ENCODE peak calls at places on chromosomes 5 and 9, in ten cellular contexts. V is body of pancreas; O is colonic mucosa; N is PC-9; A is astrocyte; M is CD8-positive, alpha-beta T cell; G is heart left ventricle; Y is left ventricle myocardium inferior; C is lower lobe of right lung; R is fibroblast of lung. K is an unnamed sample.

GRCh38 chr5:61167382-61167781 is 5.1 kb upstream of the SMIM15 start:
- DNase-seq in R (peak), G (no peak), O (no peak), M (no peak), A (peak), N (peak), C (no peak), V (peak), Y (no peak), K (peak)

GRCh38 chr9:120542701-120543490 is 37.1 kb downstream of the CDK5RAP2 start:
- DNase-seq in A (no peak), G (no peak), O (no peak), M (no peak), R (peak), C (no peak), Y (no peak), N (no peak), V (no peak), K (no peak)

GRCh38 chr5:36374275-36374862 is 72.7 kb upstream of the RANBP3L start:
- DNase-seq in Y (no peak), O (no peak), R (peak), G (no peak), N (no peak), A (peak), V (no peak), M (no peak), C (no peak), K (peak)

GRCh38 chr5:146832985-146833732 is 45.4 kb downstream of the PPP2R2B start:
- DNase-seq in O (no peak), G (no peak), M (no peak), Y (no peak), R (peak), A (peak), C (no peak), N (no peak), V (no peak), K (no peak)

GRCh38 chr9:82972446-82972845 is 90.5 kb downstream of the RASEF start:
- DNase-seq in M (no peak), C (no peak), N (no peak), O (peak), Y (no peak), A (no peak), G (no peak), V (no peak), R (no peak), K (no peak)

GRCh38 chr5:17185776-17186175 is 31.7 kb upstream of the BASP1 start:
- DNase-seq in C (no peak), N (no peak), R (peak), M (no peak), G (no peak), V (no peak), A (peak), O (no peak), Y (peak), K (peak)

GRCh38 chr9:121233906-121234901 is 32.5 kb upstream of the RAB14 start:
- DNase-seq in A (peak), G (no peak), R (peak), N (peak), C (no peak), V (no peak), O (no peak), M (no peak), Y (no peak), K (peak)

GRCh38 chr5:168978015-168978414 is 322.9 kb downstream of the SLIT3 start:
- DNase-seq in G (no peak), R (peak), N (no peak), Y (no peak), C (no peak), A (peak), M (no peak), O (no peak), V (no peak), K (no peak)

GRCh38 chr5:31113101-31113500 is 80.4 kb upstream of the CDH6 start:
- DNase-seq in R (peak), A (peak), V (no peak), M (no peak), Y (no peak), C (no peak), N (no peak), G (no peak), O (no peak), K (peak)

GRCh38 chr5:141914154-141914743 is 9.4 kb upstream of the DELE1 start:
- DNase-seq in V (peak), C (peak), N (no peak), A (no peak), Y (peak), R (peak), G (peak), M (no peak), O (peak), K (no peak)

GRCh38 chr9:121855476-121855875 is 204.0 kb downstream of the DAB2IP start:
- DNase-seq in C (no peak), A (no peak), Y (no peak), N (no peak), R (no peak), M (no peak), O (no peak), V (no peak), G (no peak), K (no peak)

GRCh38 chr9:89466451-89467277 is 31.2 kb downstream of the SEMA4D start:
- DNase-seq in G (no peak), O (no peak), M (no peak), R (no peak), V (no peak), A (no peak), N (no peak), C (no peak), Y (no peak), K (no peak)

GRCh38 chr5:166907314-166907713 is 1384.1 kb upstream of the WWC1 start:
- DNase-seq in O (no peak), A (peak), R (peak), G (no peak), M (no peak), Y (no peak), N (no peak), C (no peak), V (no peak), K (no peak)

GRCh38 chr9:19155106-19155999 is 28.1 kb upstream of the PLIN2 start:
- DNase-seq in A (no peak), N (no peak), R (no peak), O (no peak), G (no peak), Y (no peak), C (no peak), M (no peak), V (no peak), K (no peak)

GRCh38 chr5:38888023-38888422 is 42.2 kb downstream of the OSMR start:
- DNase-seq in M (no peak), C (no peak), N (no peak), O (no peak), A (no peak), R (no peak), G (no peak), Y (no peak), V (no peak), K (no peak)

GRCh38 chr9:126325779-126326178 is 850 bp upstream of the MVB12B start:
- DNase-seq in O (no peak), G (no peak), V (no peak), R (no peak), A (no peak), M (no peak), Y (no peak), N (no peak), C (no peak), K (no peak)

GRCh38 chr5:149485655-149486615 is 65.3 kb downstream of the CSNK1A1 start:
- DNase-seq in M (no peak), N (peak), A (peak), R (peak), Y (peak), V (peak), C (peak), G (peak), O (peak), K (peak)

GRCh38 chr5:9069650-9070049 is 476.2 kb downstream of the SEMA5A start:
- DNase-seq in A (peak), Y (no peak), M (no peak), V (no peak), R (peak), N (no peak), C (no peak), O (no peak), G (no peak), K (no peak)

GRCh38 chr9:112170235-112170634 is 4.9 kb downstream of the SUSD1 start:
- DNase-seq in C (peak), M (no peak), O (peak), V (peak), N (peak), A (no peak), G (no peak), R (no peak), Y (no peak), K (no peak)

GRCh38 chr5:128315671-128316070 is 222.4 kb downstream of the FBN2 start:
- DNase-seq in O (no peak), A (no peak), G (no peak), M (no peak), N (no peak), V (no peak), Y (no peak), C (no peak), R (no peak), K (no peak)

GRCh38 chr9:86585422-86586143 is 231.4 kb upstream of the TUT7 start:
- DNase-seq in M (no peak), A (no peak), Y (no peak), O (no peak), C (no peak), V (no peak), R (no peak), G (no peak), N (no peak), K (no peak)

GRCh38 chr5:73292816-73293459 is 119.9 kb downstream of the TMEM174 start:
- DNase-seq in A (no peak), G (no peak), R (no peak), V (no peak), O (no peak), N (no peak), M (no peak), Y (no peak), C (no peak), K (no peak)

GRCh38 chr9:121756477-121757285 is 105.2 kb downstream of the DAB2IP start:
- DNase-seq in R (no peak), C (no peak), Y (no peak), A (no peak), O (no peak), M (no peak), V (no peak), N (no peak), G (no peak), K (no peak)

GRCh38 chr9:114525505-114525904 is 20.2 kb upstream of the WHRN start:
- DNase-seq in M (no peak), G (no peak), O (no peak), A (peak), R (peak), C (no peak), V (no peak), N (no peak), Y (no peak), K (no peak)

GRCh38 chr5:134945041-134945440 is 22.7 kb upstream of the CATSPER3 start:
- DNase-seq in G (no peak), N (no peak), Y (no peak), O (no peak), M (no peak), A (no peak), C (no peak), R (no peak), V (no peak), K (no peak)

GRCh38 chr5:136016945-136017530 is 11.8 kb upstream of the TGFBI start:
- DNase-seq in R (peak), A (peak), M (no peak), G (no peak), C (no peak), N (peak), V (no peak), O (no peak), Y (no peak), K (peak)

GRCh38 chr9:128225770-128226753 is 22.9 kb downstream of the DNM1 start:
- DNase-seq in M (no peak), V (no peak), C (no peak), R (no peak), A (no peak), O (no peak), Y (no peak), N (no peak), G (no peak), K (no peak)

GRCh38 chr5:148645527-148645926 is 8.8 kb downstream of the HTR4 start:
- DNase-seq in C (no peak), N (no peak), V (no peak), A (no peak), Y (no peak), M (no peak), R (no peak), O (no peak), G (no peak), K (no peak)

GRCh38 chr9:110115868-110116542 is 92.0 kb downstream of the C9orf152 start:
- DNase-seq in C (no peak), V (no peak), R (peak), M (no peak), O (no peak), A (peak), Y (no peak), G (no peak), N (peak), K (peak)

GRCh38 chr9:16726718-16727451 is 143.6 kb downstream of the BNC2 start:
- DNase-seq in C (peak), O (peak), V (peak), Y (peak), R (peak), M (no peak), G (peak), A (peak), N (peak), K (peak)

GRCh38 chr5:43895876-43896275 is 292.9 kb downstream of the NNT start:
- DNase-seq in Y (no peak), M (no peak), C (no peak), N (no peak), G (no peak), V (no peak), O (no peak), R (no peak), A (no peak), K (no peak)

GRCh38 chr9:8348756-8349155 is 549.2 kb upstream of the DMAC1 start:
- DNase-seq in R (no peak), V (no peak), M (no peak), G (no peak), A (no peak), Y (no peak), O (no peak), N (no peak), C (no peak), K (no peak)

GRCh38 chr9:32867601-32868204 is 84.4 kb downstream of the TMEM215 start:
- DNase-seq in V (no peak), M (no peak), R (no peak), C (no peak), N (no peak), O (no peak), G (no peak), A (no peak), Y (no peak), K (no peak)

GRCh38 chr5:113507601-113508000 is 5.9 kb upstream of the YTHDC2 start:
- DNase-seq in N (no peak), M (no peak), R (no peak), G (no peak), A (no peak), C (no peak), Y (no peak), O (no peak), V (no peak), K (no peak)

GRCh38 chr5:13957032-13957645 is 12.7 kb upstream of the DNAH5 start:
- DNase-seq in R (peak), Y (no peak), M (no peak), A (peak), N (peak), O (no peak), C (no peak), V (no peak), G (no peak), K (peak)

GRCh38 chr5:81972496-81972791 is 621 bp downstream of the ATG10 start:
- DNase-seq in O (no peak), V (no peak), C (no peak), R (no peak), G (no peak), M (no peak), Y (no peak), N (no peak), A (no peak), K (no peak)

GRCh38 chr5:172498431-172499129 is 44.3 kb upstream of the SH3PXD2B start:
- DNase-seq in C (no peak), G (peak), O (peak), N (no peak), M (no peak), V (no peak), A (no peak), Y (no peak), R (no peak), K (no peak)

DNA sequence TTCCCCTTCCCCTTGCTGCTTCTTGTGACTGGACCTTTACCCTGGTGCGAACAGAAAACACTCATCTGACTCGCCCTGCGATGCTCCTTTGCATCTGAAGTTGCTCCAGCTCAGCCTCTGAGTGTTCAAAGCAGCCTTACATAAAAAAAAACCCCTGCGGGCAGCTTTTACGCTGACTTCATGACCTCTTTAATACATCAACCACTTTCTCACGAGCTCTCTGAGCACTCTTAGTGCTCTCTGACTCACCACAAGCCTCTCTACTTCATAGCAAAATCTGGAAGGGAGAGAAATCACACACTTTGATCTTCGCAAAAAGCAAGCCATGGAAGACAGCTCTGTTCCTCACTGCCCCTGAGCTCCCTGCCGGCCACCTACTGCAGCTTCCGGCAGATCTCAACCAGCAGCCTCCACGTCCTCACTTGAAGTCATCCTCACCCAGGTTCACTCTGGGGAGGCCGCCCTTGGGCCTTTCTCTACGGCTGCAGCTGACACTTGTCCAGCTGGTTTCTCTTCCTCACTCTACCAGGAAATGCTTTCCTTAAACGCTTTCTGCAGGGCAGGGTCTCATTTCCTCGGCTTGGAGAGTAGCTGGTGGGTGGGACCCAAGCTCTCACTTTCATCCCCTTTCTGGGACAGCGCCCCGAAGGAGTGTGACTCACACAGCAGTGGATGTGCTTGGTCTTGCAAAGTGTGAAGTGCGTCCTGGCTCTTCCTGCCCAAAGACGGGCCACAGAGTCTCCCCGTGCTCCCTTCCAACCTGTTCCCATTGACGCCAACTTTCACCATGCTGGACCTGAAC is 5.3 kb downstream of the SLC34A1 start:
- DNase-seq in G (no peak), C (no peak), V (no peak), Y (no peak), A (peak), R (peak), O (peak), N (peak), M (no peak), K (peak)
- TF ChIP-seq CTCF in G (no peak), C (no peak), V (no peak), Y (no peak), A (no peak), R (no peak), O (no peak), N (no peak), M (no peak), K (peak)

GRCh38 chr5:132369012-132369470 is 469 bp upstream of the SLC22A5 start:
- DNase-seq in Y (no peak), N (no peak), R (no peak), G (no peak), A (peak), M (no peak), C (no peak), O (no peak), V (no peak), K (no peak)

GRCh38 chr5:132362086-132362485 is 7.4 kb upstream of the SLC22A5 start:
- DNase-seq in M (no peak), R (no peak), A (no peak), Y (no peak), G (no peak), N (no peak), C (no peak), O (no peak), V (no peak), K (no peak)

GRCh38 chr5:132364319-132364718 is 5.2 kb upstream of the SLC22A5 start:
- DNase-seq in A (peak), V (no peak), O (no peak), M (no peak), N (peak), G (no peak), C (no peak), R (peak), Y (no peak), K (peak)

GRCh38 chr5:132363431-132364112 is 5.9 kb upstream of the SLC22A5 start:
- DNase-seq in C (no peak), R (peak), N (peak), V (no peak), O (no peak), G (peak), A (peak), M (no peak), Y (no peak), K (peak)

GRCh38 chr5:132365213-132365612 is 4.3 kb upstream of the SLC22A5 start:
- DNase-seq in M (no peak), V (no peak), O (no peak), C (no peak), A (peak), R (peak), N (peak), G (no peak), Y (no peak), K (peak)
- H3K27ac ChIP-seq in M (no peak), V (no peak), O (no peak), C (peak), A (peak), R (no peak), N (peak), G (no peak), Y (peak), K (peak)

DNA sequence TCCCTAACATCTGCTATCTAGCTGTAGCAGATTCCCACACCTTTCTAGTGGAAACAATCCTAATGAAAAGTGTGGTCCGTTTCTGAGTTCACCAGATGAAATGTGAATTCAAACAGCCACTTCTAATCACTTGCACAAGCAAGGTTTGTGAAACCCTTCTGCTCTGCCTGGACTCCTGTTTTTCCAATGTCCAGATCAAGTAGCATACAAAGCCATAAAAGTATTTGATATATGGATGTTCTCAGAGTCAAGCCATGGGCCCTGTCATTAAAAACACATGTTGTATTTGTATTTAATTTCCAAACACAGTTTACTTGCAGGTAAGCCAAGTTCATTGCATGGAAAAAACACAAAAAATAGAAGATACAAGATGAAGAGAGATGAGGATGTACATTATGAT is 570.4 kb downstream of the NR2F1-AS1 start:
- DNase-seq in O (no peak), A (no peak), M (no peak), V (no peak), G (no peak), N (no peak), Y (no peak), R (no peak), C (no peak), K (no peak)
- TF ChIP-seq CTCF in O (no peak), A (no peak), M (no peak), V (no peak), G (no peak), N (no peak), Y (no peak), R (no peak), C (no peak), K (no peak)

DNA sequence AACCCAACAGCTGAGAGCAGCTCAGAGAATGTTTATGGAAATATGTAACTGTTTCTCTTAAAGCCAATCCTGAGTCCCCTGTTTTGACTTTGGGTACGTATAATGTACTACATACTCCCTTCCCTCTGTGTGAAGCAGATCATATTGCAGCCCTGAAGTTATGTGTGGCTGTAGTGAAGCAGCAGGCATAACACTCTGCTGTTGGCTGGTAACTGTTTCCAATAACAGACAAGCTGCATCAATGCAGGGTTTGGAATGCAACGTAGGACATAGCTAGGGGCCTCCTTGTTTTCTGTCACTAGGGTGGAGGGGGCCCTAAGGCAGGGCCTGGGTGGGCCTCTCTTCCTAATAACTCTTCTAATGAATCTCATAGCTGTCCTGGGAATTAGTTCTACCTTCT is 129.7 kb upstream of the HMHB1 start:
- DNase-seq in N (no peak), R (no peak), C (no peak), O (no peak), G (no peak), A (no peak), V (no peak), Y (no peak), M (no peak), K (peak)
- H3K27ac ChIP-seq in N (no peak), R (no peak), C (no peak), O (no peak), G (peak), A (no peak), V (no peak), Y (peak), M (no peak), K (no peak)

GRCh38 chr9:97109194-97109811 is 70.4 kb upstream of the CTSV start:
- DNase-seq in N (peak), Y (no peak), C (no peak), R (peak), V (peak), O (peak), A (peak), G (no peak), M (no peak), K (peak)
- TF ChIP-seq CTCF in N (peak), Y (peak), C (peak), R (peak), V (peak), O (peak), A (no peak), G (peak), M (no peak), K (peak)

K was measured in brain microvascular endothelial cell.